ENCODE peak calls at places on chromosomes 1 and 21, in six cellular contexts. One of them, this sample, is unnamed.

GRCh38 chr1:59994302-59995198 is 68.0 kb upstream of the CYP2J2 start:
- DNase-seq in GM04503: peak
- DNase-seq in SJSA1: peak
- DNase-seq in stimulated activated CD8-positive, alpha-beta memory T cell treated with anti-CD3 and anti-CD28 coated beads, Interleukin-4, amount 100 ng/mL, for 4 hours: no peak
- DNase-seq in head of caudate nucleus: no peak
- DNase-seq in stimulated activated CD4-positive, alpha-beta T cell treated with anti-CD3 and anti-CD28 coated beads, Interleukin-4, amount 100 ng/mL, for 48 hours: no peak
- DNase-seq in this sample: no peak

GRCh38 chr1:163035791-163036249 is 33.3 kb upstream of the RGS4 start:
- DNase-seq in GM04503: peak
- DNase-seq in SJSA1: peak
- DNase-seq in stimulated activated CD8-positive, alpha-beta memory T cell treated with anti-CD3 and anti-CD28 coated beads, Interleukin-4, amount 100 ng/mL, for 4 hours: no peak
- DNase-seq in head of caudate nucleus: no peak
- DNase-seq in stimulated activated CD4-positive, alpha-beta T cell treated with anti-CD3 and anti-CD28 coated beads, Interleukin-4, amount 100 ng/mL, for 48 hours: no peak
- DNase-seq in this sample: no peak

GRCh38 chr1:39751595-39751994 is 12.9 kb downstream of the PPIE start:
- DNase-seq in GM04503: no peak
- DNase-seq in SJSA1: no peak
- DNase-seq in stimulated activated CD8-positive, alpha-beta memory T cell treated with anti-CD3 and anti-CD28 coated beads, Interleukin-4, amount 100 ng/mL, for 4 hours: no peak
- DNase-seq in head of caudate nucleus: no peak
- DNase-seq in stimulated activated CD4-positive, alpha-beta T cell treated with anti-CD3 and anti-CD28 coated beads, Interleukin-4, amount 100 ng/mL, for 48 hours: no peak
- DNase-seq in this sample: no peak

GRCh38 chr1:117127840-117128239 is 6.3 kb upstream of the TRIM45 start:
- DNase-seq in GM04503: no peak
- DNase-seq in SJSA1: no peak
- DNase-seq in stimulated activated CD8-positive, alpha-beta memory T cell treated with anti-CD3 and anti-CD28 coated beads, Interleukin-4, amount 100 ng/mL, for 4 hours: no peak
- DNase-seq in head of caudate nucleus: no peak
- DNase-seq in stimulated activated CD4-positive, alpha-beta T cell treated with anti-CD3 and anti-CD28 coated beads, Interleukin-4, amount 100 ng/mL, for 48 hours: no peak
- DNase-seq in this sample: no peak

GRCh38 chr1:9633493-9633892 is 18.0 kb upstream of the PIK3CD start:
- DNase-seq in GM04503: no peak
- DNase-seq in SJSA1: no peak
- DNase-seq in stimulated activated CD8-positive, alpha-beta memory T cell treated with anti-CD3 and anti-CD28 coated beads, Interleukin-4, amount 100 ng/mL, for 4 hours: no peak
- DNase-seq in head of caudate nucleus: no peak
- DNase-seq in stimulated activated CD4-positive, alpha-beta T cell treated with anti-CD3 and anti-CD28 coated beads, Interleukin-4, amount 100 ng/mL, for 48 hours: no peak
- DNase-seq in this sample: no peak

GRCh38 chr1:235023197-235024044 is 105.2 kb downstream of the TOMM20 start:
- DNase-seq in GM04503: no peak
- DNase-seq in SJSA1: no peak
- DNase-seq in stimulated activated CD8-positive, alpha-beta memory T cell treated with anti-CD3 and anti-CD28 coated beads, Interleukin-4, amount 100 ng/mL, for 4 hours: no peak
- DNase-seq in head of caudate nucleus: no peak
- DNase-seq in stimulated activated CD4-positive, alpha-beta T cell treated with anti-CD3 and anti-CD28 coated beads, Interleukin-4, amount 100 ng/mL, for 48 hours: no peak
- DNase-seq in this sample: no peak

GRCh38 chr1:211259596-211260126 is 495 bp downstream of the RCOR3 start:
- DNase-seq in GM04503: no peak
- DNase-seq in SJSA1: peak
- DNase-seq in stimulated activated CD8-positive, alpha-beta memory T cell treated with anti-CD3 and anti-CD28 coated beads, Interleukin-4, amount 100 ng/mL, for 4 hours: no peak
- DNase-seq in head of caudate nucleus: peak
- DNase-seq in stimulated activated CD4-positive, alpha-beta T cell treated with anti-CD3 and anti-CD28 coated beads, Interleukin-4, amount 100 ng/mL, for 48 hours: peak
- DNase-seq in this sample: peak

GRCh38 chr21:25834376-25834775 is 99.6 kb downstream of the GABPA start:
- DNase-seq in GM04503: no peak
- DNase-seq in SJSA1: no peak
- DNase-seq in stimulated activated CD8-positive, alpha-beta memory T cell treated with anti-CD3 and anti-CD28 coated beads, Interleukin-4, amount 100 ng/mL, for 4 hours: no peak
- DNase-seq in head of caudate nucleus: no peak
- DNase-seq in stimulated activated CD4-positive, alpha-beta T cell treated with anti-CD3 and anti-CD28 coated beads, Interleukin-4, amount 100 ng/mL, for 48 hours: no peak
- DNase-seq in this sample: no peak

GRCh38 chr1:184289825-184290550 is 96.8 kb upstream of the C1orf21 start:
- DNase-seq in GM04503: no peak
- DNase-seq in SJSA1: no peak
- DNase-seq in stimulated activated CD8-positive, alpha-beta memory T cell treated with anti-CD3 and anti-CD28 coated beads, Interleukin-4, amount 100 ng/mL, for 4 hours: no peak
- DNase-seq in head of caudate nucleus: no peak
- DNase-seq in stimulated activated CD4-positive, alpha-beta T cell treated with anti-CD3 and anti-CD28 coated beads, Interleukin-4, amount 100 ng/mL, for 48 hours: no peak
- DNase-seq in this sample: peak

GRCh38 chr1:92154934-92155333 is 62.8 kb upstream of the C1orf146 start:
- DNase-seq in GM04503: no peak
- DNase-seq in SJSA1: no peak
- DNase-seq in stimulated activated CD8-positive, alpha-beta memory T cell treated with anti-CD3 and anti-CD28 coated beads, Interleukin-4, amount 100 ng/mL, for 4 hours: no peak
- DNase-seq in head of caudate nucleus: no peak
- DNase-seq in stimulated activated CD4-positive, alpha-beta T cell treated with anti-CD3 and anti-CD28 coated beads, Interleukin-4, amount 100 ng/mL, for 48 hours: no peak
- DNase-seq in this sample: no peak

GRCh38 chr1:209202826-209203439 is 380.6 kb upstream of the CAMK1G start:
- DNase-seq in GM04503: peak
- DNase-seq in SJSA1: peak
- DNase-seq in stimulated activated CD8-positive, alpha-beta memory T cell treated with anti-CD3 and anti-CD28 coated beads, Interleukin-4, amount 100 ng/mL, for 4 hours: no peak
- DNase-seq in head of caudate nucleus: no peak
- DNase-seq in stimulated activated CD4-positive, alpha-beta T cell treated with anti-CD3 and anti-CD28 coated beads, Interleukin-4, amount 100 ng/mL, for 48 hours: no peak
- DNase-seq in this sample: peak

GRCh38 chr1:27763358-27763757 is 9.7 kb upstream of the STX12 start:
- DNase-seq in GM04503: no peak
- DNase-seq in SJSA1: no peak
- DNase-seq in stimulated activated CD8-positive, alpha-beta memory T cell treated with anti-CD3 and anti-CD28 coated beads, Interleukin-4, amount 100 ng/mL, for 4 hours: no peak
- DNase-seq in head of caudate nucleus: no peak
- DNase-seq in stimulated activated CD4-positive, alpha-beta T cell treated with anti-CD3 and anti-CD28 coated beads, Interleukin-4, amount 100 ng/mL, for 48 hours: no peak
- DNase-seq in this sample: no peak

GRCh38 chr1:5947071-5947821 is 45.0 kb downstream of the NPHP4 start:
- DNase-seq in GM04503: no peak
- DNase-seq in SJSA1: no peak
- DNase-seq in stimulated activated CD8-positive, alpha-beta memory T cell treated with anti-CD3 and anti-CD28 coated beads, Interleukin-4, amount 100 ng/mL, for 4 hours: no peak
- DNase-seq in head of caudate nucleus: no peak
- DNase-seq in stimulated activated CD4-positive, alpha-beta T cell treated with anti-CD3 and anti-CD28 coated beads, Interleukin-4, amount 100 ng/mL, for 48 hours: no peak
- DNase-seq in this sample: no peak

GRCh38 chr1:113657126-113657525 is 102.2 kb downstream of the PHTF1 start:
- DNase-seq in GM04503: no peak
- DNase-seq in SJSA1: no peak
- DNase-seq in stimulated activated CD8-positive, alpha-beta memory T cell treated with anti-CD3 and anti-CD28 coated beads, Interleukin-4, amount 100 ng/mL, for 4 hours: no peak
- DNase-seq in head of caudate nucleus: no peak
- DNase-seq in stimulated activated CD4-positive, alpha-beta T cell treated with anti-CD3 and anti-CD28 coated beads, Interleukin-4, amount 100 ng/mL, for 48 hours: no peak
- DNase-seq in this sample: no peak

GRCh38 chr1:2801535-2802291 is at the start of gene TTC34:
- DNase-seq in GM04503: no peak
- DNase-seq in SJSA1: no peak
- DNase-seq in stimulated activated CD8-positive, alpha-beta memory T cell treated with anti-CD3 and anti-CD28 coated beads, Interleukin-4, amount 100 ng/mL, for 4 hours: no peak
- DNase-seq in head of caudate nucleus: no peak
- DNase-seq in stimulated activated CD4-positive, alpha-beta T cell treated with anti-CD3 and anti-CD28 coated beads, Interleukin-4, amount 100 ng/mL, for 48 hours: peak
- DNase-seq in this sample: peak

GRCh38 chr1:56387071-56387747 is 192.2 kb downstream of the PLPP3 start:
- DNase-seq in GM04503: no peak
- DNase-seq in SJSA1: no peak
- DNase-seq in stimulated activated CD8-positive, alpha-beta memory T cell treated with anti-CD3 and anti-CD28 coated beads, Interleukin-4, amount 100 ng/mL, for 4 hours: no peak
- DNase-seq in head of caudate nucleus: no peak
- DNase-seq in stimulated activated CD4-positive, alpha-beta T cell treated with anti-CD3 and anti-CD28 coated beads, Interleukin-4, amount 100 ng/mL, for 48 hours: no peak
- DNase-seq in this sample: no peak

GRCh38 chr1:36571106-36571505 is 88.4 kb upstream of the CSF3R start:
- DNase-seq in GM04503: no peak
- DNase-seq in SJSA1: no peak
- DNase-seq in stimulated activated CD8-positive, alpha-beta memory T cell treated with anti-CD3 and anti-CD28 coated beads, Interleukin-4, amount 100 ng/mL, for 4 hours: no peak
- DNase-seq in head of caudate nucleus: no peak
- DNase-seq in stimulated activated CD4-positive, alpha-beta T cell treated with anti-CD3 and anti-CD28 coated beads, Interleukin-4, amount 100 ng/mL, for 48 hours: no peak
- DNase-seq in this sample: no peak

GRCh38 chr1:226482975-226483660 is 65.4 kb upstream of the STUM start:
- DNase-seq in GM04503: no peak
- DNase-seq in SJSA1: no peak
- DNase-seq in stimulated activated CD8-positive, alpha-beta memory T cell treated with anti-CD3 and anti-CD28 coated beads, Interleukin-4, amount 100 ng/mL, for 4 hours: no peak
- DNase-seq in head of caudate nucleus: no peak
- DNase-seq in stimulated activated CD4-positive, alpha-beta T cell treated with anti-CD3 and anti-CD28 coated beads, Interleukin-4, amount 100 ng/mL, for 48 hours: no peak
- DNase-seq in this sample: no peak

GRCh38 chr1:246139745-246140182 is 367.3 kb downstream of the SMYD3 start:
- DNase-seq in GM04503: peak
- DNase-seq in SJSA1: peak
- DNase-seq in stimulated activated CD8-positive, alpha-beta memory T cell treated with anti-CD3 and anti-CD28 coated beads, Interleukin-4, amount 100 ng/mL, for 4 hours: no peak
- DNase-seq in head of caudate nucleus: no peak
- DNase-seq in stimulated activated CD4-positive, alpha-beta T cell treated with anti-CD3 and anti-CD28 coated beads, Interleukin-4, amount 100 ng/mL, for 48 hours: no peak
- DNase-seq in this sample: no peak

This sample was measured in NCI-H1930.